ENCODE peak calls at places on chromosomes 5 and 9, in seven cellular contexts. I is SK-N-SH, S is HCT116, H is HepG2, L is H1, U is GM12878, W is K562. M is an unnamed sample.

GRCh38 chr9:108300296-108301287 is 555.2 kb downstream of the ACTL7B start:
- DNase-seq in I (no peak), S (no peak), H (no peak), L (no peak), U (no peak), W (no peak), M (no peak)

GRCh38 chr5:170632985-170633234 is 129.1 kb downstream of the KCNIP1 start:
- DNase-seq in I (peak; percentile 93), S (no peak), H (no peak), L (peak; percentile 96), U (no peak), W (peak; percentile 81), M (peak; percentile 49)

GRCh38 chr5:31054436-31054835 is 139.1 kb upstream of the CDH6 start:
- DNase-seq in I (no peak), S (no peak), H (no peak), L (no peak), U (no peak), W (no peak), M (no peak)

GRCh38 chr9:19619221-19619620 is 169.6 kb downstream of the SLC24A2 start:
- DNase-seq in I (peak; percentile 44), S (no peak), H (no peak), L (no peak), U (no peak), W (no peak), M (no peak)

GRCh38 chr9:112380102-112380581 is at the start of gene HSDL2:
- DNase-seq in I (no peak), S (no peak), H (no peak), L (no peak), U (no peak), W (peak; percentile 35), M (no peak)

GRCh38 chr5:150298701-150299451 is 3.8 kb downstream of the ARSI start:
- DNase-seq in I (no peak), S (no peak), H (no peak), L (no peak), U (no peak), W (no peak), M (no peak)

GRCh38 chr5:137145726-137146125 is 353.4 kb downstream of the SPOCK1 start:
- DNase-seq in I (no peak), S (no peak), H (no peak), L (no peak), U (no peak), W (no peak), M (no peak)

GRCh38 chr5:96745844-96746531 is 61.8 kb downstream of the ERAP1 start:
- DNase-seq in I (no peak), S (no peak), H (no peak), L (no peak), U (no peak), W (no peak), M (no peak)

GRCh38 chr9:75142208-75142607 is 53.9 kb downstream of the OSTF1 start:
- DNase-seq in I (no peak), S (no peak), H (no peak), L (no peak), U (no peak), W (no peak), M (no peak)

GRCh38 chr5:90518666-90519065 is 10.7 kb downstream of the LYSMD3 start:
- DNase-seq in I (no peak), S (no peak), H (no peak), L (no peak), U (no peak), W (no peak), M (no peak)

GRCh38 chr5:150172563-150172962 is 6.0 kb downstream of the CDX1 start:
- DNase-seq in I (no peak), S (no peak), H (no peak), L (no peak), U (no peak), W (no peak), M (no peak)

GRCh38 chr5:1942158-1942557 is 59.4 kb upstream of the IRX4 start:
- DNase-seq in I (no peak), S (no peak), H (no peak), L (no peak), U (no peak), W (no peak), M (no peak)

GRCh38 chr5:68424799-68425537 is 209.4 kb downstream of the PIK3R1 start:
- DNase-seq in I (no peak), S (peak; percentile 13), H (no peak), L (no peak), U (peak; percentile 67), W (no peak), M (no peak)

GRCh38 chr5:143340891-143341685 is 62.4 kb downstream of the NR3C1 start:
- DNase-seq in I (no peak), S (no peak), H (no peak), L (no peak), U (no peak), W (no peak), M (no peak)

GRCh38 chr5:143338658-143339366 is 64.7 kb downstream of the NR3C1 start:
- DNase-seq in I (no peak), S (no peak), H (no peak), L (no peak), U (no peak), W (no peak), M (no peak)

GRCh38 chr5:143343042-143343441 is 60.4 kb downstream of the NR3C1 start:
- DNase-seq in I (no peak), S (no peak), H (no peak), L (no peak), U (no peak), W (no peak), M (no peak)

GRCh38 chr5:143342607-143343006 is 60.9 kb downstream of the NR3C1 start:
- DNase-seq in I (no peak), S (no peak), H (no peak), L (no peak), U (no peak), W (no peak), M (no peak)

DNA sequence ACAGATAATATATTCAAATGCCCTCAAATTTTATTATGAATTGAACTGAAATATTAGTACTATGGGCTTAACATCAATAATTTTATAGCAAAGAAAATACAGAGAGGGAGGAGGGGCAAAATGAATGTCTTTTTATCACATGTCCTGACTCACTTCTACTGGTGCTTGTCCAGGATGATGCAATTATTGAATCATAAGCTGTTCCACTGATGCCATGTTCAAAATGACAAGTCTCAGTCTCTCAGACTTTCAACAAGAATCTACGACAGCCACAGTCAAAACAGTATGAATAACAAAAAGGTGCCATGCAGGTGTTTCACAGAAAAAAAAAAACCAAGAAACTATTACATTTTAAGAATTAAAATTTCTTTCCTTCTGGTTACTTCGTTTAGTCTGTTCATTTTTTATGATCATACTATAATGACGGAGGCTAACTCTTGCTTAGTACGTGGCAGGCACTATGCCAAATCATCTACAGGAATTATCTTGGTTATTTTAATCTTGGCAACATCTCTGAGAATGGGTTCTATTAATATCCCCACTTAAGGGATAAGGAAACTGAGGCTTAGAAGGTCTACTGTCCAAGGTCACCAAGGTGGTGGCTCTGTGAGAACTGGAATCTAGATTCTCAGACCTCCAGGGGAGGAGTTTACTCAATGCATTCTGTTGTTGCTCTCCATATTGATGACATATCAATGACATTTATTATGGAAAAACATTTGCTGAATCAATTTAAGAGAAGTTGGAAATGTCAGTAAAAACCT is 61.5 kb downstream of the NR3C1 start:
- DNase-seq in I (no peak), S (peak; percentile 21), H (no peak), L (no peak), U (no peak), W (no peak), M (no peak)
- TF ChIP-seq JUND in I (peak; percentile 25), S (no peak), H (no peak), L (no peak), U (no peak), W (peak; percentile 90), M (no peak)

DNA sequence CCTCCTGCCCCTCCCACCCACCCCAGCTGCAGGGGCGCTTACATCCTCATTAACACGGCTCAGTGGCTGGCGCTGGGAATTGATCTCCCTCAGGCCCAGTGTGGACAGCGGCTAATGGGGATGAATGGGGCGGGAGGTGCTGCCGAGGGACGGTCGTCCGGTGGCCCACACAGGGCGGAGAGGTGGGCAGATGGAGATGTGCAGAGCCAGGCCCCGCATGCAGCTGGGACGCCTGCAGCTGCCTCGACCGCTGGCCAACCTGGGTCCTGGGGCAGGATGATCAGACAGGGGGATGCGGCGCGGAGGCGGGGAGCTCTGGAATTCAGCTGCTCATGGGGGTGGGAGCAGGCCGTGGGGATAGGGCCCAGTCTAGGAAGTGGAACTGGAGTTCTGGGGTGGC is 17.6 kb downstream of the TSPAN17 start:
- DNase-seq in I (no peak), S (no peak), H (no peak), L (no peak), U (no peak), W (no peak), M (no peak)
- TF ChIP-seq JUND in I (no peak), S (no peak), H (no peak), L (no peak), U (no peak), W (no peak), M (no peak)

DNA sequence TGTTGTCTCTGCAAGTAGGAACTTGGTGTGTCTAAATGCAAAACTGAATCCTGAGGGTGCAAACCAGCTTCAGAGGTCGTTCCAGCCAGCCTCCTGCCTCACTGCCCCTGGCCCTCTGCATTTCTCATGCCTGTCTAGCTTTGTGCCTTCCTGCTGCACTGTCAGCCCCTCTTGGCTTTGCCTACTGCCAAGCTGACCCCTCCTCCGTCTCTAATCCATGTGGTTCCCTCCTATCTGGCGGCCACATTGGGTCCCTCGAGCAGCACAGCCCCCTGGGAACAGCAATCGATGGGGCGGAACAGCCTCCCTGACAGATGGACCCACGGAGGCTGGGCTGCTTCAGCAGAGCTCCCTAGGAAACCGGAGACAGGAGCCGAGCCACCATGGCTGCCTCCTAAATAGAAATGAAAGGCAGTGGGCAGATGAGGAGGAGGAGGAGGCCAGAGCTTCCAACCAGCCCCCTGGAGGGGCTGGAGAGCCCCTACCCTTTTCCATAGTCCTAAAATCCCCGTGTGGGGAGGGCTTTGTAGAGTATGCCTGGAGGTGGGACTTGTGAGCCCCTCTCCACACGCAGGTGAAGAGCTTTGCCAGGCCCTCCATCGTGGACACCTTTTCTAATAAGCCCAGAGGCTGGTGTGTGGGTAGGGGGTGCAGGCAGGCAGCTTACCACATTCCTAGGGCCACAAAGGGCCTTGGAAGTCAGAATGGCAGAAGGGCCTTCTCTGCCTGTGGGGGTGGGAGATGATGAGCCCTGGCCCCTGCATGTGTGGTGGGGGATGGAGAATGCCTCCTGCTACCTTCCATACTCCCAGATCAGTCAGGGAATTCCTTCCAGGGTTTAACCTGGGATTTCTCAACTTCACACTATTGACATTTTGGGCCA is 9.2 kb upstream of the CXXC5 start:
- DNase-seq in I (peak; percentile 59), S (no peak), H (no peak), L (peak; percentile 43), U (no peak), W (no peak), M (no peak)
- TF ChIP-seq JUND in I (no peak), S (no peak), H (no peak), L (no peak), U (no peak), W (no peak), M (no peak)

DNA sequence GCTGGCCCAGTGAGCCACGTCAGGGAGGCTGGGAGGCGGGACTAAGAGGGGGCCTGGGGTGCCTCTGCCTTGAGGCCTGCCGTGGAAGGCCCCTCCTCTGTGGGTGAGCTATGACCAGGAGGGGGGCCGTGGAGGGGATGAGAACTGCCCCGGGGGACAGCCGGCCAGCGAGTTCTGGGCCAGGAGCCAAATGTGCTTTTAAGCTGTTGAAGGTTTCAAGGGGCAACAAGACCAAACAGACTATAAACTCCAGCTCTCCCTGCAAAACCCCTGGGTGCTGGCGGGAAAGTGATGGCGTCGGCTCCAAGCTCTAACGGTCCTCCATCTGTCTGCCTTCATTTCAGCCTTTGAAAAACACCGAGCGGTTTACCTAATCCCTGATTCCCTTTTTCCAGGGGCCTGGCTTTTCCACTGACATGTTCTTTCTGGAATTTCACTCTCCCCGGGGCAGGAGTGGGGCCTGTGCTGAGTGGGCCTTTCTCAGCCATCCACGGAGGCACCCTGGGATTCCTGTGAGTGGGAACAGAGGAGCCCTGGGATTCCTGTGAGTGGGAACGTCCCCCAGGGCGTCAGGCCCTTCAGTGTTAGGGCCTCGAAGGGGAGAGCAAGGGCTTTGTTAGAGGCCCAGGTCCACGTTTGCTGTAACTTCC is 65.6 kb downstream of the COL5A1 start:
- DNase-seq in I (peak; percentile 98), S (no peak), H (peak; percentile 7), L (no peak), U (no peak), W (no peak), M (no peak)
- TF ChIP-seq JUND in I (no peak), S (no peak), H (no peak), L (no peak), U (no peak), W (no peak), M (no peak)